ENCODE peak calls at places on chromosomes 2 and 18, in eight cellular contexts. P, S, X, C, U, B, D and E are unnamed samples.

GRCh38 chr2:65252640-65253039 is 25.0 kb downstream of the ACTR2 start:
- DNase-seq in P (no peak), U (no peak), C (no peak), D (no peak), B (no peak), X (no peak), S (no peak), E (no peak)

GRCh38 chr2:164803772-164804466 is 37.7 kb downstream of the COBLL1 start:
- DNase-seq in D (no peak), X (no peak), U (no peak), S (no peak), C (no peak), B (peak; percentile 20), P (peak; percentile 25), E (no peak)

GRCh38 chr18:24488824-24489493 is 28.5 kb downstream of the HRH4 start:
- DNase-seq in S (no peak), C (no peak), P (peak; percentile 51), X (no peak), U (no peak), B (peak; percentile 14), D (peak; percentile 67), E (no peak)

GRCh38 chr18:49612515-49613033 is 50.7 kb downstream of the LIPG start:
- DNase-seq in D (no peak), P (no peak), B (no peak), U (peak; percentile 56), C (no peak), S (no peak), X (no peak), E (no peak)

GRCh38 chr2:102801098-102801718 is 39.4 kb downstream of the TMEM182 start:
- DNase-seq in D (peak; percentile 46), S (no peak), U (no peak), X (no peak), B (peak; percentile 27), P (no peak), C (no peak), E (peak; percentile 7)

GRCh38 chr2:67260348-67261277 is 136.5 kb upstream of the ETAA1 start:
- DNase-seq in U (no peak), S (peak; percentile 46), X (no peak), B (peak; percentile 100), D (no peak), C (no peak), P (no peak), E (peak; percentile 56)

GRCh38 chr2:105417789-105418475 is 19.1 kb upstream of the FHL2 start:
- DNase-seq in C (no peak), D (no peak), U (no peak), X (no peak), S (no peak), B (peak; percentile 74), P (no peak), E (no peak)

GRCh38 chr2:202015471-202015870 is 18.2 kb upstream of the FZD7 start:
- DNase-seq in X (no peak), B (no peak), C (no peak), D (no peak), S (no peak), P (no peak), U (no peak), E (no peak)

GRCh38 chr2:221572821-221573429 is 821 bp upstream of the EPHA4 start:
- DNase-seq in S (peak; percentile 61), B (peak; percentile 71), U (peak; percentile 66), P (no peak), C (no peak), X (peak; percentile 29), D (no peak), E (peak; percentile 61)

GRCh38 chr2:85998071-85998991 is 107.4 kb downstream of the POLR1A start:
- DNase-seq in U (no peak), S (no peak), X (no peak), B (peak; percentile 88), D (no peak), C (peak; percentile 77), P (peak; percentile 21), E (no peak)

DNA sequence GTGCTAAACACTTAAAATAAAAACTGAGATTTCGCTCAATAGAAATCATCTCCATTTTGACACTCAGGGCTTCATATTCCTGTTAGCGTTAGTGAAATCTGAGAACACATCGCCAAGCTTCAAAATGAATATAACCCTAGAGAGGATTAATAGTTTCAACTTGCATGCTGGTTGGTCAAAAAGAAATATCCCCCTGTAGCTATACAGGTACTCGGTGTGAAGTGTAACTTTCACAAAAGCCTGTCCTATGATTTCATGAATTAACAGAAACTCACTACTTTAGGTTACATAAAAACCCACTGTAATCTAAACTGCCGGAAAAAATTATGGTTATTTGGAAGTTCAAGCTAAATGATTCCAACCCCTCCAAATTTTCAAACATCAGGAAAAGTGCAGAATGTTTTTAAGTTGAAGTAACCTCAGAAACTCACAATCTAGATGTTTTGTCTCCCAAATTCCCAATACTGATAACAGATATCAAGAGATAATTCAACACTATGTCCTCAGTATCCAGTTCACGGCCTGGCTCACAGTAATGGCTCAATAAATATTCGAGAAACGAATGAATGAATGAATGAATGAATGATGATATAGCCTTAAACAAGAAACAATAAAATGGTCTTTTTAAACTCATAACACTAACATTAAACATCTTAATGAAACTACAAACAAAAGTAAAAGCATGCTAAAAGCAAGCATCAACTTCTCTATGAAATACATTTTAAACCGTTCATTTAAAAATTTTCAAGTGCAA is 2.5 kb downstream of the TLK1 start:
- DNase-seq in X (no peak), U (no peak), D (peak; percentile 22), B (no peak), C (no peak), S (no peak), P (no peak), E (no peak)
- H3K4me3 ChIP-seq in X (no peak overlapping the region), U (peak overlapping the region; percentile 100), D (peak overlapping the region; percentile 94), B (peak overlapping the region; percentile 74), C (peak overlapping the region; percentile 88), S (peak overlapping the region; percentile 68), P (peak overlapping the region; percentile 99), E (no peak overlapping the region)

GRCh38 chr2:127423880-127424279 is 5.7 kb downstream of the PROC start:
- DNase-seq in X (peak; percentile 11), P (no peak), B (no peak), S (no peak), U (no peak), D (no peak), C (no peak), E (no peak)

GRCh38 chr2:127422631-127423475 is 4.6 kb downstream of the PROC start:
- DNase-seq in D (no peak), S (peak; percentile 29), X (peak; percentile 15), C (peak; percentile 89), P (peak; percentile 55), U (peak; percentile 78), B (no peak), E (no peak)

GRCh38 chr2:127425540-127426490 is 7.6 kb downstream of the PROC start:
- DNase-seq in P (no peak), S (no peak), C (no peak), D (no peak), U (peak; percentile 24), B (no peak), X (peak; percentile 9), E (no peak)

GRCh38 chr2:127423476-127423840 is 5.2 kb downstream of the PROC start:
- DNase-seq in C (no peak), B (no peak), D (no peak), U (peak; percentile 77), X (peak; percentile 15), P (no peak), S (peak; percentile 48), E (peak; percentile 70)

DNA sequence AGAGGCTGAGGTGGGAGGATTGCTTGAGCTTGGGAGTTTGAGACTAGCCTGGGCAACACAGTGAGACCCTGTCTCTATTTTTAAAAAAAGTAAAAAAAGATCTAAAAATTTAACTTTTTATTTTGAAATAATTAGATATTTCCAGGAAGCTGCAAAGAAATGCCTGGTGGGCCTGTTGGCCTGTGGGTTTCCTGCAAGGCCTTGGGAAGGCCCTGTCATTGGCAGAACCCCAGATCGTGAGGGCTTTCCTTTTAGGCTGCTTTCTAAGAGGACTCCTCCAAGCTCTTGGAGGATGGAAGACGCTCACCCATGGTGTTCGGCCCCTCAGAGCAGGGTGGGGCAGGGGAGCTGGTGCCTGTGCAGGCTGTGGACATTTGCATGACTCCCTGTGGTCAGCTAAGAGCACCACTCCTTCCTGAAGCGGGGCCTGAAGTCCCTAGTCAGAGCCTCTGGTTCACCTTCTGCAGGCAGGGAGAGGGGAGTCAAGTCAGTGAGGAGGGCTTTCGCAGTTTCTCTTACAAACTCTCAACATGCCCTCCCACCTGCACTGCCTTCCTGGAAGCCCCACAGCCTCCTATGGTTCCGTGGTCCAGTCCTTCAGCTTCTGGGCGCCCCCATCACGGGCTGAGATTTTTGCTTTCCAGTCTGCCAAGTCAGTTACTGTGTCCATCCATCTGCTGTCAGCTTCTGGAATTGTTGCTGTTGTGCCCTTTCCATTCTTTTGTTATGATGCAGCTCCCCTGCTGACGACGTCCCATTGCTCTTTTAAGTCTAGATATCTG is 6.6 kb downstream of the PROC start:
- DNase-seq in P (no peak), U (peak; percentile 40), D (no peak), B (no peak), S (no peak), C (no peak), X (peak; percentile 11), E (no peak)
- TF ChIP-seq CTCF in P (no peak), U (no peak), D (no peak), B (no peak), S (no peak), C (no peak), X (no peak), E (no peak)

DNA sequence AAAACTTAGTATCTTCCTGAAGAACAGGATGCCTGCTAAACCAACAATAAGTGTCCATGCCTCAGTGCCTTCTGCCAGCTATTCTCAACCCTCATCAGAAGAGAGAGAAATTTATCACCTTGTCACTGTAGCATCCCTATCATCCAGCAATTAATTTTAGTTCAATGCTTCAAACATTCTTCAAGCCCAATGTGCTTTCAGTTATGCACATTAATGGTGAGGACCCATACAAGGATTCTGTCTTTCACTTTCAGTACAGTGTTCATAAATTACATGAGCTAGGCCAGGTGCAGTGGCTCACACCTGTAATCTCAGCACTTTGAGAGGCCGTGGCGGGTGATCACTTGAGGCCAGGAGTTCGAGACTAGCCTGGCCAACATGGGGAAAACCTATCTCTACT is 47.0 kb upstream of the MSH6 start:
- DNase-seq in D (peak; percentile 83), B (no peak), C (no peak), S (no peak), P (no peak), U (no peak), X (no peak), E (no peak)
- H3K4me1 ChIP-seq in D (peaks cover 87% of the 10 kb centered on the region), B (no peaks in the 10 kb centered on the region), C (no peaks in the 10 kb centered on the region), S (no peaks in the 10 kb centered on the region), P (no peaks in the 10 kb centered on the region), U (no peaks in the 10 kb centered on the region), X (no peaks in the 10 kb centered on the region), E (no peaks in the 10 kb centered on the region)

DNA sequence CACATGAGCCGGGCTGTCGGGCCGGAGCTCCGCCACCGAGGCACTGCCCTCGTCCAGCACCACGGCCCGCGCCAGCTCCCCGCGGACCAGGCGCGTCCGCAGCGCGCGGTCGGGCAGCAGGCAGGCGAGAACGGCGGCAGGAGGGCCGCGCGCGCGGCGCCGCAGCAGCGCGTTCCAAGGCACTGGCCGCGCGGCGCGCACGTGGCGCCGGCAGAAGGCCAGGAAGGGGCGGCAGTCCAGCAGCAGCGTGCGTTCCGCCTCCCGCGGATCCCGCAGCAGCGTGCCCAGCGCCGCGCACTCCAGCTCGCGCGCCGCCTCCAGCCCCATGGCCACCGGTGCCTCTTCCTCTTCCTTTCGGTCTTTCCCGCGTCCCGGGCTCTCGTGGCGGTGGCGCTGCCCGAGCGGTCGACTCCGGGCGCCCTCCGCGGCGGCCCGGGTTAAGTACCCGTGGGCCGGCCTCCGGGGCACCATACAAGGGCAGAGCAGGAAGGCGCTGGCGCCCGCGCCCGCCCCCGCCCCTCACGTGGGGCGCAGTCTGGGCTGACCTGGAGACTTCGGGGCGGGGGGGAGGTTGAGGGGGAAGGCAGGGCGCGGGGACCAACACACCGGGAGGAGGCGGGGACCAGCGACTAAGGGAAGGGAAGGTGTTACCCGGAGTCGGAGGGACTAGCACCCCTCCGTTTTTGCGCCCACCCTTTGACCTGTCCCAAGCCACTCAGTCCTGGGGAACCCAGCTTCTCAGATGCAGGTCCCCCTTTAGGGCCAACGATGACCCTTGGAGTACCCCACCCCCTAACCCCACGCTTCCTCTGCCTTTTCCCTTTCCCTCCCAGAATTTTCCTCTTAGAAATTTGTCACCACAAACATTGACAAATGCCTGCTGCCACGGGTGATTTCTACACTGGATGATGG is at the start of gene DUSP2:
- DNase-seq in X (peak; percentile 89), D (peak; percentile 90), B (peak; percentile 78), C (peak; percentile 96), S (peak; percentile 79), U (peak; percentile 81), P (peak; percentile 67), E (peak; percentile 92)
- H3K4me3 ChIP-seq in X (peak within 1 kb of the TSS; percentile 95), D (peak within 1 kb of the TSS; percentile 97), B (peak within 1 kb of the TSS; percentile 52), C (peak within 1 kb of the TSS; percentile 67), S (peak within 1 kb of the TSS; percentile 47), U (peak within 1 kb of the TSS; percentile 38), P (peak within 1 kb of the TSS; percentile 32), E (peak within 1 kb of the TSS; percentile 12)